ENCODE peak calls at places on chromosome 2, in nine cellular contexts. H, M, S, B, C, O, Q, K and G are unnamed samples.

GRCh38 chr2:138780451-138780880 is 276 bp upstream of the NXPH2 start:
- DNase-seq in M (no peak), C (no peak), H (peak), B (peak), Q (no peak), S (peak), O (no peak), K (peak), G (peak)

GRCh38 chr2:240919161-240919781 is 13.1 kb downstream of the CROCC2 start:
- DNase-seq in C (peak), O (peak), K (no peak), Q (peak), M (peak), H (no peak), B (peak), S (peak), G (no peak)

GRCh38 chr2:221477697-221478096 is 94.4 kb downstream of the EPHA4 start:
- DNase-seq in Q (no peak), B (no peak), C (no peak), K (no peak), S (no peak), O (no peak), M (no peak), H (no peak), G (no peak)

GRCh38 chr2:143926731-143927130 is 593.2 kb downstream of the ZEB2 start:
- DNase-seq in B (no peak), K (no peak), O (no peak), H (no peak), Q (no peak), C (no peak), S (no peak), M (no peak), G (no peak)

GRCh38 chr2:135744761-135745314 is 3.2 kb downstream of the UBXN4 start:
- DNase-seq in C (no peak), M (no peak), S (no peak), H (peak), Q (no peak), K (peak), B (peak), O (no peak), G (peak)

GRCh38 chr2:129775941-129776653 is 203.4 kb upstream of the RAB6C start:
- DNase-seq in H (no peak), O (no peak), Q (no peak), C (no peak), S (no peak), M (peak), B (no peak), K (no peak), G (no peak)

GRCh38 chr2:226738821-226739507 is 60.7 kb downstream of the IRS1 start:
- DNase-seq in B (no peak), H (peak), K (no peak), M (no peak), Q (no peak), O (no peak), C (no peak), S (no peak), G (no peak)

GRCh38 chr2:241983571-241984270 is 114.2 kb downstream of the RTP5 start:
- DNase-seq in K (no peak), O (no peak), B (no peak), H (no peak), C (peak), Q (no peak), S (no peak), M (peak), G (no peak)

GRCh38 chr2:127508621-127509034 is 17.7 kb downstream of the IWS1 start:
- DNase-seq in K (no peak), S (no peak), H (peak), C (peak), M (peak), B (no peak), Q (peak), O (peak), G (no peak)

GRCh38 chr2:128304715-128305554 is 13.7 kb downstream of the HS6ST1 start:
- DNase-seq in M (peak), C (peak), Q (peak), O (peak), S (no peak), H (peak), B (no peak), K (peak), G (no peak)

GRCh38 chr2:3605013-3605961 is 10.4 kb downstream of the COLEC11 start:
- DNase-seq in K (peak), C (no peak), O (peak), S (no peak), Q (no peak), M (peak), H (no peak), B (no peak), G (no peak)

GRCh38 chr2:20521193-20521592 is 74.3 kb downstream of the RHOB start:
- DNase-seq in C (no peak), O (no peak), B (no peak), S (no peak), H (no peak), Q (no peak), M (no peak), K (no peak), G (no peak)

GRCh38 chr2:217742837-217743236 is 260.0 kb downstream of the TNS1 start:
- DNase-seq in K (no peak), O (no peak), S (no peak), C (no peak), Q (no peak), M (no peak), B (no peak), H (no peak), G (no peak)

GRCh38 chr2:107362973-107363372 is 463.7 kb upstream of the RGPD4 start:
- DNase-seq in O (no peak), H (no peak), Q (no peak), S (no peak), C (no peak), K (no peak), M (no peak), B (no peak), G (no peak)

GRCh38 chr2:148903946-148904345 is 28.9 kb downstream of the KIF5C start:
- DNase-seq in C (no peak), M (no peak), K (no peak), B (no peak), O (no peak), Q (no peak), S (no peak), H (no peak), G (no peak)

GRCh38 chr2:54106631-54107454 is 8.6 kb upstream of the ACYP2 start:
- DNase-seq in K (no peak), H (peak), M (no peak), O (peak), Q (no peak), S (no peak), C (peak), B (no peak), G (peak)

GRCh38 chr2:44184106-44184505 is 15.4 kb downstream of the PPM1B start:
- DNase-seq in S (no peak), K (no peak), C (no peak), H (no peak), M (no peak), O (no peak), Q (no peak), B (no peak), G (no peak)

GRCh38 chr2:31267437-31268120 is 33.6 kb downstream of the EHD3 start:
- DNase-seq in H (no peak), O (no peak), K (no peak), Q (no peak), S (no peak), B (no peak), M (no peak), C (no peak), G (no peak)

GRCh38 chr2:31270136-31270535 is 36.2 kb downstream of the EHD3 start:
- DNase-seq in B (no peak), S (no peak), M (no peak), K (no peak), O (no peak), C (no peak), Q (no peak), H (no peak), G (no peak)

GRCh38 chr2:31269087-31269486 is 35.1 kb downstream of the EHD3 start:
- DNase-seq in H (no peak), M (no peak), S (no peak), Q (no peak), C (no peak), K (no peak), O (no peak), B (no peak), G (no peak)

GRCh38 chr2:31266804-31267203 is 32.9 kb downstream of the EHD3 start:
- DNase-seq in Q (no peak), M (no peak), H (no peak), C (no peak), O (no peak), S (no peak), B (no peak), K (no peak), G (no peak)

GRCh38 chr2:31268344-31268743 is 34.4 kb downstream of the EHD3 start:
- DNase-seq in S (no peak), B (no peak), M (no peak), C (no peak), K (peak), O (no peak), H (no peak), Q (no peak), G (no peak)
- TF ChIP-seq CTCF in S (no peak), B (no peak), M (no peak), C (no peak), K (no peak), O (no peak), H (no peak), Q (no peak), G (no peak)

DNA sequence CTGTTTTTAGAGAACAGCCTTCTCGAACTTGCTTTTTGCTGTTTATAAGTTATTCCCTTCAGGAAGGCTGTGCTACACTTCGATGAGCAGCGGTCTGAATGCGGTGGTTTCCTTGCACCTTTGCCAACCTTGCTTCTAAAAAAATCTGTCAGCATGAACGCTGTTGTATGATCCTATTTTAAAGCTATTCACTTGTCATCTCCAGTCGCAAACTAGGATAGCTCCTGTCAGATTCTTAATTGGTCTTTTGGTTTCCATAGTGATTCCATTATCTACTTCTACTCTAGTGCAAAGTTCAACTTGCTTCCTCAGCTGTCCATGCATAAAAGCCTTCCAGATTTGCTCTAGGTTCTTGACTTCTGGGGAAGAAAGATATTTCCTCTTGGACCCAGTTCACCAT is 76.3 kb upstream of the GALNT3 start:
- DNase-seq in K (no peak), C (no peak), S (no peak), Q (no peak), H (no peak), B (no peak), M (no peak), O (no peak), G (no peak)
- TF ChIP-seq CTCF in K (no peak), C (no peak), S (no peak), Q (no peak), H (no peak), B (no peak), M (no peak), O (no peak), G (no peak)

GRCh38 chr2:199607914-199608313 is 150.2 kb upstream of the SATB2 start:
- DNase-seq in B (no peak), H (no peak), C (no peak), O (no peak), K (no peak), M (no peak), Q (no peak), S (no peak), G (no peak)

GRCh38 chr2:199603748-199604291 is 146.1 kb upstream of the SATB2 start:
- DNase-seq in H (peak), M (no peak), B (peak), S (no peak), O (no peak), Q (no peak), C (no peak), K (peak), G (no peak)

GRCh38 chr2:199602271-199602895 is 144.6 kb upstream of the SATB2 start:
- DNase-seq in S (no peak), B (peak), M (no peak), O (no peak), C (no peak), Q (no peak), H (no peak), K (peak), G (no peak)

GRCh38 chr2:199602896-199603482 is 145.2 kb upstream of the SATB2 start:
- DNase-seq in C (no peak), M (no peak), H (no peak), Q (no peak), K (no peak), S (no peak), O (no peak), B (no peak), G (no peak)

DNA sequence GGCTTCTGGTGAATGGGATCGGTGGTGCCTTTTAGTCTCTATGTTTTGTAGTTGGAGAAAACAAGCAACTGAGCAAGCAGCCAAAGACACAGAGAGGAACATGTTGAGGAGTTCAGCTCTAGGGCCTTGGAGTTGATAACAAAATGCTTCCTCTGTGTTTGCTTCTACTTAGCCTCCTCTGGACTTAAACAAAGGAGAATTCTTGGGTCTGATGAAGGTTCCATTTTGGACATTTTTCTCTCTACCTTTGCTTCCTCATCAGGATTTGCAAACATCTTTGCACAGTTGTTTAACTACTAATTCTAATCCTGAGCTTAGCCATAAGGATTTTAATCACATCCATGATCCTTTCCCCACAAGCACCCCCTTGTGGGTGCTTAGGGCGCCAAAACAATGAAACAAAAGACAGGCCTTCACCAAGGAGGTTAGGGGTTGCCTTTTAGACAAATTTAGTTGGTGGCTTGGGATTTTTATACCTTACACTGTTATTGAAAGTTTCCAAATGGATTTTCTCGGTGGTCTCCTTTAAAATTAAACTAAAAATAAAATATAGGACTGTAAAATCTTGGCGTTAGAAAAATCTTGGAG is 148.5 kb upstream of the SATB2 start:
- DNase-seq in S (no peak), M (no peak), H (no peak), C (no peak), Q (no peak), B (no peak), O (no peak), K (no peak), G (no peak)
- TF ChIP-seq CTCF in S (no peak), M (no peak), H (peak), C (no peak), Q (no peak), B (no peak), O (no peak), K (no peak), G (no peak)

DNA sequence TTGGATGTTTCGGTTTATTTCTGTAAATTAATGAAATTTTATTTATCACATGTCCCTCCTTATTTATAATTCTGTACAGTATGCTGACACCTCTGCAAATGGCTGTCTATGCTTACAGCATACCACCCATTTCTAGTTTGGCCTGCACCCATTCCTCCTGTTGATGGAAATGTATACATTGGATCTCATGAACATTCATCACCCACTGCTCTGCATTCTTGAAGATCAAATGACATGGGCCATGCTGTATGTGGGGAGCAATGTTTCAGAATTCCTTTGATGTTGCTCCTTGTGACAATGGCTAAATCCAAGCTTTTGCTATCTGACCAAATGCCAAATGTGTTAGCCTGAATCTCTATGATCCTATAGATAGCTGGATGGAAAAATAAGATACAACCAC is 55.3 kb upstream of the ITGB6 start:
- DNase-seq in O (no peak), S (no peak), B (no peak), C (no peak), M (no peak), H (no peak), K (no peak), Q (no peak), G (no peak)
- TF ChIP-seq CTCF in O (no peak), S (no peak), B (no peak), C (no peak), M (no peak), H (no peak), K (no peak), Q (no peak), G (no peak)

DNA sequence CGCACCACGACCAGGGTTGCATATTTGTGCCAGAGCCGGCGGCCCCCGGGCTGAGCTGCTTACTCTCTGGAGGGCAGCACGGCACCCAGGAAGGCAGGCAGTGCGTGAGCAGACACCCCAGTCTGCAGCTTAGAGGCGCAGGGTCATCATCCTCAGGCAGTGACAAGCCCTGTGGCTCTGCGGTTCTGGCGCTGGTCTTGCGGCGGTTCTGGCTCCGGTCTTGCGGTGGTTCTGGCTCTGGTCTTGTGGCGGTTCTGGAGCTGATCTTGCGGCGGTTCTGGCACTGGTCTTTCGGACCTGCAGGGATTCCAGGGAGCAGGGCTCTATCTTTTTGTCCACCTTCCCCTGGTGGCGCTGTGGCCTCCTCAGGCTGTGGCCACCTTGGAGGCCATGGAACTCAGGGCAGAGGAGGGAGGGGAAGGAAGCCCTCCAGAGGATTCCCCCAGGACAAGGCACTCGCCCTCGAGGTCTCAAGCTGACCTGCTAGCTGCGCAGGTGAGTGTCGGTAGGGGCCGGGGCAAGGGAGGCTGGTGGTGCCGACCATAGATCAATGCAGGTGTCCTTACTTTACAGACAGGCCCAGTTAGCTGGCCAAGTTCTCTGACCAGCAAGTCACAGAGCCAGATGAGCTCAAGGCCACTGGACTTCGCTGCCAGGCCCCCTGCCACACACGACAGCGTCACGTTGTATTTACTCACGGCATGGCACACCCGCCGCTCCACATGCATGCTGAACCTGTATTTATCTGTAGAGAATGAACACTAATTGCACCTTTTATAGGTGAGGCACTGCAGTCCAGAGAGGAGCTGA is 14.9 kb downstream of the ESPNL start:
- DNase-seq in C (no peak), S (no peak), K (peak), O (no peak), M (no peak), H (no peak), Q (no peak), B (peak), G (no peak)
- TF ChIP-seq CTCF in C (no peak), S (no peak), K (no peak), O (no peak), M (no peak), H (no peak), Q (no peak), B (no peak), G (no peak)

DNA sequence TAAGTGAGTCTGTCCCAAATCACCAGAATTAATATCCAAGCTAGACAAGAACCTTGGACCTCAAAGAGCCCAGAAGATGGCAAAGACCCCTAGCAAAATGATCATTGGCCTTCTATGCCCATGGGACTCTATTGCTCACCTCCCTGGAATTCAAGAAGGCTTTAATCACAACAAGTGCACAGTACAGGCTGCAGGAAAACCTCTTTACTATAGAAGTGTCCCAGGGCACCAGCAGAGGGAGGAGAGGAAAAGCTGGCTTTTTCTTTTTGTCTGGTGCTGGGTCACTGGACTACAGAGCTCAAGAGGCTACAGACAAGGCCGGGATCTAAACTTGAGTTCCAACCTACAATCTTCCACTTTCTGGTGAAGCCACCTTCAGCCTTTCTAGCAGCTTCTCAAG is 88.3 kb upstream of the PPP1CB start:
- DNase-seq in B (no peak), C (no peak), Q (no peak), O (no peak), M (no peak), K (no peak), S (no peak), H (no peak), G (no peak)
- TF ChIP-seq CTCF in B (no peak), C (no peak), Q (no peak), O (no peak), M (no peak), K (no peak), S (peak), H (peak), G (no peak)

GRCh38 chr2:17422066-17422465 is 96.2 kb downstream of the RAD51AP2 start:
- DNase-seq in K (no peak), Q (no peak), M (no peak), S (no peak), O (no peak), H (no peak), B (no peak), C (no peak), G (no peak)
- TF ChIP-seq CTCF in K (no peak), Q (no peak), M (no peak), S (no peak), O (no peak), H (no peak), B (no peak), C (no peak), G (no peak)

DNA sequence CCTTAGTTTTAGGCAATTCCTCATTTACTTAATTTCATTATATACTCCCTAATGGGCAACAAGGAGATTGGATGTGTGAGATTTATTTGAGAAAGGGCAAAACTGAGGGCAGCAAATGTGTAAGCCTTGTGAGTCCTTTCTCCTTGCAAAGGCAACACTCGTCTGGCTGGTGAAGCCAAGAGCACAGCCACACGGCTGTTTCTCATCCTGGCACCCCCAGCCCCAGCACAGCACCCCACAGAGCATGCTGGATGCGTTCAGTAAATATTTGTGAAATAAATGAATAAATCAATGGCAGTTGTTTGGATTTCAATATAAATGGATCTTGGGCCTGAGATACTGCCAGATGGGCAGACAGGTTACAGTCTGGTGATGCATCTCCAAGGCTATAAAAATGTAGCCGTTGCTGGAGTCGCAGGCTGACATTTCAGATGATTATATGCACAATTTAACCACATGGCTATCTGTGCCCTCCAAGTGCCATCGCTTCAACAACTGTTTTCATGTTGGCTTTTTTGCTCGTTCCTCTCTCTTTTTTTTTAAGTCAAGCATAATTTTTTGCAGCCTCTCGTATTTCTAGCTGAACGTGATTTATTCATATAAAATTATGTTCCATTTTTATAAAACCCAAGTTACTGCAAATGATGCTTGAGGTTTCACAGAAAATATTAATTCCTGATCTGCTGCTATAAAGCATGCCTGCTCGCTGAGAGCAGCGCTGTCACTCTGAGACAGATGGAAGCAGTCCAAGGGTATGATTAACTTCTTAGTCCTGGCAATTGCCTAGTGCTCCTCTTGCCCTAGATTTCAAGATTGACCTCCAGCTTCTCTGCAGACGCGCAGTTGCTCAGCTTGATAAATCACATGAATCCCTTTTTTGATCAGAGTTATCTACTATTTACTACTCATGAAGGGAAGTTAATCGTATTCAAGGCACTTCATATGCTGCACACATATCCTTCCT is 154.3 kb upstream of the REV1 start:
- DNase-seq in C (no peak), B (no peak), S (no peak), O (peak), M (peak), H (no peak), K (no peak), Q (no peak), G (no peak)
- TF ChIP-seq CTCF in C (no peak), B (no peak), S (no peak), O (no peak), M (no peak), H (no peak), K (no peak), Q (no peak), G (no peak)